ENCODE peak calls at places on chromosome 5, in ten cellular contexts. W, R, B, V, H, X, F, L, S and T are unnamed samples.

GRCh38 chr5:90037646-90038045 is 371.9 kb downstream of the CETN3 start:
- DNase-seq in W (no peak), V (no peak), X (no peak), H (no peak), S (no peak), L (no peak), R (no peak), B (no peak), F (no peak), T (no peak)

GRCh38 chr5:133995341-133995740 is 9.4 kb downstream of the VDAC1 start:
- DNase-seq in X (no peak), W (no peak), V (no peak), L (peak), S (no peak), R (no peak), F (peak), B (no peak), H (no peak), T (no peak)

GRCh38 chr5:64814073-64814472 is 45.3 kb downstream of the CWC27 start:
- DNase-seq in W (no peak), R (no peak), X (peak), F (no peak), V (no peak), L (no peak), S (no peak), B (no peak), H (no peak), T (no peak)

GRCh38 chr5:6949230-6949629 is 236.0 kb downstream of the TENT4A start:
- DNase-seq in X (no peak), H (no peak), V (no peak), B (no peak), F (no peak), W (no peak), R (no peak), S (no peak), L (no peak), T (no peak)

GRCh38 chr5:87121315-87122170 is 146.1 kb upstream of the RASA1 start:
- DNase-seq in V (no peak), W (peak), S (no peak), R (no peak), L (no peak), H (no peak), F (peak), B (no peak), X (peak), T (no peak)

GRCh38 chr5:148688787-148689186 is 34.5 kb upstream of the HTR4 start:
- DNase-seq in R (no peak), S (no peak), V (no peak), F (no peak), W (no peak), B (no peak), H (no peak), X (no peak), L (no peak), T (no peak)

GRCh38 chr5:111681414-111681790 is 75.6 kb downstream of the NREP start:
- DNase-seq in R (no peak), S (no peak), X (no peak), F (no peak), H (no peak), W (no peak), B (no peak), L (no peak), V (no peak), T (no peak)

GRCh38 chr5:52177193-52177592 is 610.5 kb upstream of the ITGA1 start:
- DNase-seq in L (no peak), H (no peak), V (no peak), R (peak), S (no peak), B (no peak), F (no peak), X (no peak), W (no peak), T (no peak)

GRCh38 chr5:99037668-99038067 is 108.9 kb upstream of the CHD1 start:
- DNase-seq in W (peak), H (no peak), X (no peak), F (peak), S (no peak), R (no peak), B (no peak), V (peak), L (no peak), T (no peak)

GRCh38 chr5:66595877-66596790 is at the start of gene MAST4:
- DNase-seq in W (peak), S (no peak), L (peak), F (peak), X (no peak), V (peak), R (peak), B (peak), H (peak), T (peak)

GRCh38 chr5:11803436-11803835 is 100.8 kb downstream of the CTNND2 start:
- DNase-seq in L (no peak), W (no peak), B (no peak), S (no peak), X (no peak), F (no peak), H (no peak), V (no peak), R (no peak), T (no peak)

GRCh38 chr5:124583469-124584350 is 162.7 kb downstream of the ZNF608 start:
- DNase-seq in S (no peak), W (peak), F (peak), X (peak), R (no peak), V (no peak), B (no peak), L (no peak), H (no peak), T (no peak)

GRCh38 chr5:54996476-54996875 is 11.1 kb upstream of the ESM1 start:
- DNase-seq in V (no peak), W (no peak), R (no peak), F (no peak), S (no peak), L (no peak), B (no peak), X (no peak), H (no peak), T (no peak)

GRCh38 chr5:124839371-124839998 is 93.0 kb upstream of the ZNF608 start:
- DNase-seq in R (no peak), W (no peak), H (no peak), X (no peak), F (no peak), V (no peak), B (no peak), L (no peak), S (no peak), T (no peak)

GRCh38 chr5:35647128-35647527 is 29.5 kb downstream of the SPEF2 start:
- DNase-seq in W (no peak), V (no peak), F (no peak), L (no peak), B (no peak), X (no peak), S (no peak), H (no peak), R (no peak), T (no peak)

GRCh38 chr5:178622679-178623247 is 4.1 kb downstream of the CLK4 start:
- DNase-seq in R (no peak), H (no peak), B (no peak), L (no peak), X (no peak), F (no peak), V (no peak), S (no peak), W (no peak), T (no peak)

GRCh38 chr5:172534229-172535169 is 80.2 kb upstream of the SH3PXD2B start:
- DNase-seq in W (peak), B (no peak), V (no peak), L (peak), R (no peak), S (peak), F (no peak), H (peak), X (no peak), T (peak)

GRCh38 chr5:100900796-100901731 is 2.0 kb downstream of the ST8SIA4 start:
- DNase-seq in L (peak), B (no peak), F (no peak), H (peak), V (peak), W (peak), S (no peak), R (no peak), X (peak), T (peak)

GRCh38 chr5:41346609-41347008 is 133.3 kb upstream of the C6 start:
- DNase-seq in S (no peak), X (no peak), L (no peak), B (no peak), R (no peak), F (no peak), W (no peak), V (no peak), H (no peak), T (no peak)

GRCh38 chr5:67268233-67269011 is 71.8 kb upstream of the CD180 start:
- DNase-seq in F (peak), S (peak), X (no peak), V (peak), R (peak), B (no peak), H (peak), L (peak), W (peak), T (peak)

GRCh38 chr5:173802670-173803165 is 85.4 kb upstream of the CPEB4 start:
- DNase-seq in X (no peak), S (no peak), V (peak), B (no peak), F (peak), W (peak), H (no peak), L (no peak), R (no peak), T (peak)

GRCh38 chr5:170565077-170565476 is 61.3 kb downstream of the KCNIP1 start:
- DNase-seq in S (no peak), X (no peak), F (no peak), L (no peak), R (no peak), W (no peak), B (no peak), V (no peak), H (no peak), T (no peak)

GRCh38 chr5:81909677-81910076 is 62.1 kb upstream of the ATG10 start:
- DNase-seq in S (no peak), W (no peak), B (no peak), F (no peak), X (peak), L (no peak), R (no peak), V (no peak), H (no peak), T (no peak)

GRCh38 chr5:127001621-127002296 is 28.6 kb downstream of the MARCHF3 start:
- DNase-seq in R (no peak), V (no peak), B (no peak), F (no peak), S (no peak), W (no peak), L (no peak), X (no peak), H (no peak), T (no peak)

GRCh38 chr5:98770911-98771322 is 2.5 kb upstream of the RGMB start:
- DNase-seq in H (no peak), S (no peak), V (no peak), F (no peak), L (no peak), B (no peak), X (no peak), R (peak), W (no peak), T (no peak)

GRCh38 chr5:172868924-172869565 is 35.0 kb downstream of the ERGIC1 start:
- DNase-seq in X (no peak), W (peak), B (no peak), V (peak), S (peak), R (peak), L (peak), H (no peak), F (peak), T (peak)

DNA sequence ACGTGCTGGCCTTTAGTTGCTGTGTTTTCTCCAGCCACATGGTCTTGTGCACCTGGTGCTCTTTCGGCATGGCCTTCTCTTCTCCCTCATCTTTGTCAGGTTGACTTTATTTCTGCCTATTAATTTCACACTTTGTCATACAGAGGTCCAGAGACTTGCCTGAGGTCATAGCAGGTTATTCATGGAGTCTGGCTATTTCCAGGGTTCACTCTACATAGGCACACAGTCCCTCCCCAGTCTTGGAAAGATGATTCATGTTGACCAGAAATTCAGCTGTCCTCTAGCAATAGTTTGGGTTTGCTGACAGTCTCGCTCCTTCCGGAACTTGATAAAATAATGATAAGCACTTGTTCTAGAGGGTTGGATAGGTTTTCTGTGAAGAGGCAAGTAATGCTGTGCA is 81.6 kb downstream of the ARHGAP26 start:
- DNase-seq in H (no peak), S (no peak), L (no peak), F (no peak), R (no peak), X (no peak), B (no peak), V (no peak), W (no peak), T (no peak)
- TF ChIP-seq POLR2AphosphoS5 in H (no peak), S (no peak), L (no peak), F (no peak), R (no peak), X (no peak), B (no peak), V (no peak), W (no peak), T (no peak)

GRCh38 chr5:120091376-120091948 is 372.6 kb upstream of the PRR16 start:
- DNase-seq in L (no peak), X (no peak), R (no peak), B (no peak), F (no peak), V (no peak), H (no peak), S (no peak), W (no peak), T (no peak)
- TF ChIP-seq EP300 in L (no peak), X (no peak), R (no peak), B (no peak), F (no peak), V (no peak), H (no peak), S (no peak), W (no peak), T (no peak)

DNA sequence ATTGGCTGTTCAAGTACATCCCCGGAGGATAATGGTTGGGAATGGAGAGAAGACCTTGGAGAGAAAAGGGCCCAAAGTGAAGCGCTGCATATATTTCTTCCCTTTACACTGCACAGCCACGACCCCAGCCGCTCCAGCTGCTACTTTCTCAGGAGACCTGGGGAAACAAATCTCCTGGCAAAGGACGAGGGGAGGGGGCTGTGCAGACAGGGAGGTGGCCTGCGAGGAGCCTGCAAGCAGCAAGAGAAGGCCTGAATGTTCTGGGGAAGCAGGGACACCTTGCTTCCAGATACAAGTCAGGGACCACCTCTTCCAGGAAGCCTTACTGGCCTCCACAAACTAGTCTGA is 739 bp upstream of the PDLIM4 start:
- DNase-seq in L (no peak), W (no peak), B (no peak), S (no peak), R (no peak), H (no peak), X (no peak), V (no peak), F (no peak), T (no peak)
- H3K4me3 ChIP-seq in L (peak), W (peak), B (peak), S (peak), R (peak), H (no peak), X (no peak), V (peak), F (peak), T (peak)

DNA sequence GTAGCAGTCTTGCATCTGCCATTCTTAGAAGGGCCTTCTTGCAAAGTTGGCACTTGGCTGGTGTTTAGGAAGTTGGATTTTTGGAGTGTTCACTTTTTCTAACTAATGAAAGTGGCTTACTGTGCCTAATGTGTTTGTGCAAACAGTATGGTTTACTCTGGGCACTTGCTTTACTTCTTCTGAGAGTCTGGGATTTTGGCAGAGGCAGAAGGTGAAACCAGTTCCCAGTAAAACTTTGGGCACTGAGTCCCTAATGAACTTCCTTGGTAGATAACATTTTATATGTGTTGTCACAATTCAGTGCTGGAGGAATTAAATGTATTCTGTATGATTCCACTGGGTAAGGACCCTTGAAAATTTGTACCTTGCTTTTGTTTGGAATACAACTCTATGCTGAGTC is 155.7 kb downstream of the FAM170A start:
- DNase-seq in H (no peak), W (no peak), F (no peak), S (no peak), B (no peak), X (no peak), V (no peak), L (no peak), R (no peak), T (no peak)
- TF ChIP-seq POLR2AphosphoS5 in H (no peak), W (no peak), F (no peak), S (no peak), B (no peak), X (no peak), V (no peak), L (no peak), R (no peak), T (no peak)

GRCh38 chr5:18067615-18068014 is 433.4 kb downstream of the TAF11L14 start:
- DNase-seq in W (no peak), S (no peak), V (no peak), L (no peak), X (no peak), R (no peak), F (no peak), H (no peak), B (no peak), T (no peak)
- TF ChIP-seq EP300 in W (no peak), S (no peak), V (no peak), L (no peak), X (no peak), R (no peak), F (no peak), H (no peak), B (no peak), T (no peak)

GRCh38 chr5:53335115-53335514 is 145.3 kb upstream of the FST start:
- DNase-seq in H (no peak), F (no peak), R (no peak), W (no peak), B (no peak), X (no peak), V (no peak), L (no peak), S (no peak), T (no peak)
- H3K4me3 ChIP-seq in H (no peak), F (no peak), R (no peak), W (no peak), B (no peak), X (no peak), V (no peak), L (no peak), S (no peak), T (no peak)

GRCh38 chr5:180868960-180869359 is 7.9 kb upstream of the ZFP62 start:
- DNase-seq in W (peak), L (peak), H (no peak), B (no peak), R (peak), X (peak), V (peak), S (peak), F (peak), T (peak)
- TF ChIP-seq POLR2AphosphoS5 in W (no peak), L (no peak), H (no peak), B (no peak), R (no peak), X (no peak), V (peak), S (no peak), F (no peak), T (no peak)

DNA sequence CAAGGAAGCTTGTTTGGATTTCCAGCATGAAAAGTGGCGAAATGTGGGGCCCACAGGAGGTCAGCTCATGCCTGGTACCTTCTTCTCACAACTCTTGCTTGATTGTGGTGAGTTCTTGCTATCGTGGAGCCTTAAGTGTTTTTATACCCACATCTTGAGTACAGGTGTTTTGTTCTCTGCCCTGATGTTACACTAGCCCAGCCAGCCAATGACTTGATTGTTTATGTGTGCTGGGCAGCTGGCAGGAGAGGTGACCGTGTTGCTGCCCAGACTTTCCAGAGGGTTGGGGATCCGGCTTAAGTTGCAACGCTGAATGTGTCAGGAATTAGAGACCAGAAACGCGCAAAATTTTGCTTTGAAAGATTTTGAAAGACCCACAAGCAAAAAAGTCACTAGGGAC is 24.0 kb upstream of the TPPP start:
- DNase-seq in R (no peak), H (no peak), B (no peak), F (no peak), L (no peak), W (no peak), V (peak), X (no peak), S (no peak), T (no peak)
- TF ChIP-seq EP300 in R (no peak), H (no peak), B (no peak), F (no peak), L (no peak), W (no peak), V (no peak), X (no peak), S (no peak), T (no peak)

DNA sequence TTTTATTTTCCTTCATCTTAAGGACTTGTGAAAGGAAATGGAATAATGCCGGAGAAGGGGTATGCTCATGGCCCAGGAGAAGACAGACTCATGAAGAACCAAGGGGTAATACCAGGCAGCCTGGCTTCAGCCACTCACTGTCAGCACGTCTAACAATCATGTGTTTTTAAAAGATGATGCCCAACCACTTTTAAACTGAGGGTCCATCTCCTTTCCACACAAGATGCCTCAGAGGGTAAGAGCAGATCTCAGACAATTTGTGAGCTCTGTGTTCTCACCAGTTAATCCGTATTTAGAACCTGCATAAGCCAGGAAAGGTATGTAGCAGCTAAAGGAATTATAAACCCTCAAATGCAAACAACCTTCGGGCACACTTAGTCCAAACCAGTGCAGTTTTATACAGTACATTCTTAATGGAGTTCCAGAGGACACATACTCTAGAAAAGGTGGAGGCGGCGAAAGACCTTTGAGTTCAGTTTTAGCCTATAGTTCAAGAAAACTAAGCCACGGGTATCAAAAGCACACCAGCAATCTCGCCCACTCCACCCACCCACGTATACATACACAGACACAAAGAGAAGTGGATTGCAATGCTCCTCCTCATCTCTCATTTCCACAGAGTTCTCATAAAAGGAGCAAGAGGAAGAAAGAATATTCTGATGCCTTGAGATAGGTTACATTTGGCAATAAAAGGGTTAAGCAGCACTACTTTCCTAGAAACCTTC is 2.6 kb downstream of the DIAPH1 start:
- DNase-seq in W (no peak), R (no peak), V (no peak), S (no peak), B (no peak), H (no peak), L (no peak), F (no peak), X (no peak), T (no peak)
- H3K4me3 ChIP-seq in W (no peak), R (no peak), V (peak), S (no peak), B (peak), H (peak), L (peak), F (peak), X (peak), T (no peak)

DNA sequence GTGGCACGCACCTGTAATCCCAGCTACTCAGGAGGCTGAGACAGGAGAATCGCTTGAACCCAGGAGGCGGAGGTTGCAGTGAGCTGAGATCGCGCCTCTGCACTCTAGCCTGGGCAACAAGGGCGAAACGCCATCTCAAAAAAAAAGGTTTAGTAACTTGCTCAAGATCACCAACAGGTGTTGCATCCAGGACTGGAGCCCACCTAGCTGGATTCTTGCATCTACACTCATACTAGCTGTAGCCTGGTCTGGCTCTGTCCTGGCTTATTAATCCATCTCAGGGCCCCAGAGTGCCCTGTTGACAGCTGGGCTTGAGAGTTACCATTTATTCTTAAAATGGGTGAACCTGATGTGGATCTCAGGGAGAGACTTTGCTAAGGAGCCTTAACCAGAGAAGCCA is 7.5 kb downstream of the WWC1 start:
- DNase-seq in V (no peak), R (no peak), B (no peak), W (no peak), H (no peak), S (no peak), F (no peak), X (no peak), L (no peak), T (no peak)
- TF ChIP-seq POLR2AphosphoS5 in V (no peak), R (no peak), B (no peak), W (no peak), H (no peak), S (no peak), F (no peak), X (no peak), L (no peak), T (no peak)